ENCODE peak calls at places on chromosome 1, in ten cellular contexts. V is psoas muscle; I is A549; W is GM23248; X is right atrium auricular region; B is neural progenitor cell; J is CD4-positive, CD25-positive, alpha-beta regulatory T cell; O is right lobe of liver; H is prostate gland; R is cardiac muscle cell. D is an unnamed sample.

GRCh38 chr1:234699795-234700665 is 90.1 kb upstream of the IRF2BP2 start:
- DNase-seq in V (peak; percentile 43), I (no peak), W (peak; percentile 87), X (peak; percentile 77), B (no peak), J (peak; percentile 58), O (no peak), H (peak; percentile 3), R (peak; percentile 55), D (peak; percentile 90)

GRCh38 chr1:33258788-33259274 is 2.5 kb downstream of the ZNF362 start:
- DNase-seq in V (no peak), I (no peak), W (no peak), X (no peak), B (no peak), J (no peak), O (no peak), H (no peak), R (no peak), D (peak; percentile 77)

GRCh38 chr1:53766766-53767409 is 27.9 kb upstream of the GLIS1 start:
- DNase-seq in V (no peak), I (no peak), W (peak; percentile 86), X (no peak), B (no peak), J (peak; percentile 37), O (no peak), H (no peak), R (peak; percentile 52), D (no peak)

GRCh38 chr1:43699281-43699680 is 8.1 kb upstream of the ST3GAL3 start:
- DNase-seq in V (no peak), I (no peak), W (no peak), X (no peak), B (no peak), J (no peak), O (no peak), H (no peak), R (no peak), D (no peak)

GRCh38 chr1:35777109-35777508 is 7.3 kb upstream of the CLSPN start:
- DNase-seq in V (no peak), I (no peak), W (no peak), X (no peak), B (no peak), J (no peak), O (no peak), H (no peak), R (no peak), D (no peak)

GRCh38 chr1:186482661-186483255 is 21.8 kb upstream of the PDC start:
- DNase-seq in V (peak; percentile 30), I (peak; percentile 41), W (peak; percentile 80), X (peak; percentile 63), B (peak; percentile 79), J (peak; percentile 56), O (peak; percentile 32), H (peak; percentile 33), R (peak; percentile 89), D (peak; percentile 74)

GRCh38 chr1:236619398-236619797 is 15.1 kb upstream of the HEATR1 start:
- DNase-seq in V (no peak), I (no peak), W (peak; percentile 8), X (no peak), B (no peak), J (no peak), O (no peak), H (no peak), R (no peak), D (no peak)

GRCh38 chr1:20603473-20604464 is 14.9 kb downstream of the CDA start:
- DNase-seq in V (no peak), I (no peak), W (peak; percentile 96), X (no peak), B (no peak), J (no peak), O (no peak), H (no peak), R (peak; percentile 72), D (peak; percentile 84)

GRCh38 chr1:115289940-115290339 is 48.1 kb downstream of the NGF start:
- DNase-seq in V (no peak), I (no peak), W (no peak), X (no peak), B (no peak), J (no peak), O (no peak), H (no peak), R (peak; percentile 45), D (no peak)

GRCh38 chr1:13749543-13750307 is 49.7 kb downstream of the PRDM2 start:
- DNase-seq in V (peak; percentile 79), I (peak; percentile 12), W (peak; percentile 82), X (peak; percentile 70), B (peak; percentile 82), J (peak; percentile 64), O (peak; percentile 70), H (no peak), R (peak; percentile 61), D (peak; percentile 68)

GRCh38 chr1:154855186-154855585 is 14.9 kb downstream of the KCNN3 start:
- DNase-seq in V (no peak), I (no peak), W (no peak), X (no peak), B (no peak), J (no peak), O (no peak), H (no peak), R (no peak), D (no peak)

GRCh38 chr1:84253891-84254290 is 47.6 kb upstream of the SAMD13 start:
- DNase-seq in V (peak; percentile 34), I (peak; percentile 65), W (peak; percentile 95), X (no peak), B (no peak), J (no peak), O (peak; percentile 18), H (peak; percentile 34), R (peak; percentile 83), D (peak; percentile 78)

DNA sequence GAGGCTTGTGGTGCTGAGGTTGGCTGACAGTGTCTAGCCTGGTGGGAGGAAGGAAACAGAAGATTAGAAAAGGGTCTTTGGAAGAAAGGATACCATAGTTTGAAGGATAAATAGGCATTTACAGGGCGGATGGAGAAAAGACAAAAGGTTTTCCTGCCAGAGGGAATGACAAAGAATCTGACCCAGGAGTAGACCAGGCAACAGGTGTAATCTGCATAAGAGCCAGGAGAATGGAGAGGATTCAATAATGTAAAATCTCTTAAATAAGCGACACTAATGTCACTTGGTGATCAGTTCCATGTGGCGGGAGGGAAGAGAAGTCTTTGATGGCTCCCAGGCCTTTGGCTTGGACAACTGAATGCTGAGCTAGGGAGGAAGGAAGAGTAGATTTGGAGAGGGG is 9.4 kb downstream of the MECR start:
- DNase-seq in V (no peak), I (no peak), W (no peak), X (no peak), B (no peak), J (no peak), O (no peak), H (no peak), R (no peak), D (no peak)
- H3K27ac ChIP-seq in V (no peak overlapping the region), I (no peak overlapping the region), W (no peak overlapping the region), X (no peak overlapping the region), B (no peak overlapping the region), J (no peak overlapping the region), O (no peak overlapping the region), H (no peak overlapping the region), R (no peak overlapping the region), D (no peak overlapping the region)

GRCh38 chr1:56333461-56333860 is 245.9 kb downstream of the PLPP3 start:
- DNase-seq in V (no peak), I (no peak), W (no peak), X (no peak), B (no peak), J (no peak), O (no peak), H (no peak), R (no peak), D (no peak)
- H3K4me3 ChIP-seq in V (no peak overlapping the region), I (no peak overlapping the region), W (no peak overlapping the region), X (no peak overlapping the region), B (no peak overlapping the region), J (no peak overlapping the region), O (no peak overlapping the region), H (no peak overlapping the region), R (no peak overlapping the region), D (no peak overlapping the region)

DNA sequence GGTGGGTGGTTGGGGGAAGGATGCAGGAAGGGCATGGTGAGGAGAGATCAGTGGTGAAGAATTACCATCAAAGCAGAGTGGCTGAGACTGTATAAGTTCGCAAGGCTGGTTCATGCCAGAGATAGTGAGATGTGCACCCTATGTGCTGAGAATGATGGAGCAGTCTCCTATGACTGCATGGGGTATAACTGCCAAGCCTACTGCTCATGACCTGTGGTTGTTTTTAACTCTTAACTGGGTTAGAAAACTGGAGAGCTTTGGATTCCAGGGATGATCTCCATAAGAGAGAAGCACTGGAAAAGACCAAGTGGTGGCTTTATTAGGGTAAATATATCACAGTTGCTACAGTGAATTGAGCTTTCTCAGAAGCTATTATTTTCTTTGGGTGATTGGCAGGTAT is 16.2 kb downstream of the WNT2B start:
- DNase-seq in V (no peak), I (no peak), W (no peak), X (no peak), B (no peak), J (no peak), O (no peak), H (no peak), R (no peak), D (no peak)
- H3K27ac ChIP-seq in V (no peak overlapping the region), I (no peak overlapping the region), W (no peak overlapping the region), X (no peak overlapping the region), B (no peak overlapping the region), J (no peak overlapping the region), O (no peak overlapping the region), H (no peak overlapping the region), R (no peak overlapping the region), D (peak overlapping the region; percentile 29)

GRCh38 chr1:175191654-175192053 is 922 bp downstream of the KIAA0040 start:
- DNase-seq in V (no peak), I (no peak), W (peak; percentile 4), X (no peak), B (peak; percentile 14), J (peak; percentile 73), O (no peak), H (peak; percentile 29), R (no peak), D (no peak)

GRCh38 chr1:175185918-175186317 is 6.7 kb downstream of the KIAA0040 start:
- DNase-seq in V (no peak), I (no peak), W (no peak), X (no peak), B (no peak), J (no peak), O (no peak), H (no peak), R (no peak), D (no peak)

GRCh38 chr1:175186371-175187160 is 6.0 kb downstream of the KIAA0040 start:
- DNase-seq in V (no peak), I (no peak), W (no peak), X (no peak), B (no peak), J (no peak), O (no peak), H (no peak), R (no peak), D (no peak)

GRCh38 chr1:175192111-175192629 is 406 bp downstream of the KIAA0040 start:
- DNase-seq in V (peak; percentile 46), I (no peak), W (peak; percentile 37), X (peak; percentile 74), B (peak; percentile 42), J (peak; percentile 41), O (peak; percentile 75), H (peak; percentile 78), R (no peak), D (peak; percentile 80)

DNA sequence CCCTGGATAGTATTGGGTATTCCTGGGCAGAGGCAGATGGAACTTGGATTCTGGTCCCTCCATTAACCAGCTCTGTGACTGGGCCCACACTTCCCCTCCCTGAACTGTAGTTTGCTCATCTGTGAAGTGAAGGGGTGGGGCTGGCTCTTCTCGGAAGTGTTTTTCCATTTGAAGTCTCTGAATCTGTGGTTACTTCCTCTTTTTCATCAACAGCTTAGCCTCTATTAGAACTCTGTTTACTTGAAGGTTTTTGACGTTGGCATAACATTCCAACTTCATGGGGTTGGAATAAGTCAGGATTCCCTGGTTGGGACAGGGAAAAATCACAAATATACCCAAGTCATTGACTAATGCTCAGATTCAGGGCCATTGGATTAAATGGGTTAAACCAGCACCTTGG is 3.6 kb downstream of the KIAA0040 start:
- DNase-seq in V (no peak), I (no peak), W (no peak), X (no peak), B (no peak), J (peak; percentile 90), O (no peak), H (no peak), R (no peak), D (no peak)
- H3K4me3 ChIP-seq in V (no peak overlapping the region), I (no peak overlapping the region), W (no peak overlapping the region), X (no peak overlapping the region), B (no peak overlapping the region), J (peak overlapping the region; percentile 95), O (no peak overlapping the region), H (no peak overlapping the region), R (no peak overlapping the region), D (no peak overlapping the region)